ENCODE peak calls at places on chromosome 1, in seven cellular contexts. R is left cardiac atrium, J is NCI-H2081, X is activated gamma-delta T cell treated with Interleukin-2 at 50 U/mL for 16 hours, E is NCI-H524 treated with DMSO at 0.1 percent for 48 hours, G is cerebellum, K is AG09319. H is an unnamed sample.

GRCh38 chr1:62841587-62842169 is 57.7 kb downstream of the ATG4C start:
- DNase-seq in R (no peak), J (peak), X (peak), E (no peak), G (peak), K (peak), H (peak)

GRCh38 chr1:229381234-229381633 is 38.4 kb upstream of the CCSAP start:
- DNase-seq in R (no peak), J (peak), X (no peak), E (peak), G (no peak), K (no peak), H (no peak)

GRCh38 chr1:38117444-38117887 is 70.9 kb upstream of the POU3F1 start:
- DNase-seq in R (no peak), J (no peak), X (no peak), E (no peak), G (no peak), K (no peak), H (peak)

GRCh38 chr1:4796161-4796998 is 142.0 kb downstream of the AJAP1 start:
- DNase-seq in R (no peak), J (no peak), X (no peak), E (no peak), G (no peak), K (no peak), H (no peak)

GRCh38 chr1:118155106-118155505 is 29.9 kb downstream of the SPAG17 start:
- DNase-seq in R (no peak), J (no peak), X (no peak), E (no peak), G (no peak), K (no peak), H (no peak)

GRCh38 chr1:202567747-202568146 is 142.5 kb downstream of the SYT2 start:
- DNase-seq in R (no peak), J (no peak), X (no peak), E (no peak), G (no peak), K (no peak), H (no peak)

GRCh38 chr1:10754571-10755329 is 41.7 kb downstream of the CASZ1 start:
- DNase-seq in R (no peak), J (no peak), X (no peak), E (no peak), G (no peak), K (no peak), H (no peak)

GRCh38 chr1:2612591-2613365 is 20.0 kb downstream of the MMEL1 start:
- DNase-seq in R (no peak), J (no peak), X (no peak), E (no peak), G (no peak), K (no peak), H (no peak)

GRCh38 chr1:94621392-94621791 is 79.8 kb upstream of the F3 start:
- DNase-seq in R (no peak), J (no peak), X (no peak), E (no peak), G (no peak), K (no peak), H (no peak)

GRCh38 chr1:68229927-68230812 is 2.2 kb downstream of the WLS start:
- DNase-seq in R (no peak), J (peak), X (no peak), E (no peak), G (no peak), K (no peak), H (no peak)

GRCh38 chr1:192485692-192486436 is 89.7 kb upstream of the RGS1 start:
- DNase-seq in R (peak), J (no peak), X (no peak), E (no peak), G (no peak), K (peak), H (no peak)

GRCh38 chr1:153400244-153400643 is 9.4 kb upstream of the S100A8 start:
- DNase-seq in R (no peak), J (peak), X (no peak), E (no peak), G (no peak), K (no peak), H (no peak)

GRCh38 chr1:208086116-208086515 is 158.1 kb downstream of the PLXNA2 start:
- DNase-seq in R (no peak), J (no peak), X (no peak), E (no peak), G (no peak), K (no peak), H (no peak)

GRCh38 chr1:65459397-65459768 is 38.9 kb downstream of the LEPR start:
- DNase-seq in R (no peak), J (peak), X (no peak), E (peak), G (peak), K (no peak), H (no peak)

GRCh38 chr1:23797478-23798448 is 2.8 kb downstream of the GALE start:
- DNase-seq in R (no peak), J (no peak), X (no peak), E (no peak), G (no peak), K (no peak), H (no peak)

GRCh38 chr1:1060281-1061000 is 13.7 kb downstream of the RNF223 start:
- DNase-seq in R (no peak), J (no peak), X (no peak), E (no peak), G (no peak), K (no peak), H (no peak)

GRCh38 chr1:27111771-27112573 is 43.0 kb downstream of the SLC9A1 start:
- DNase-seq in R (peak), J (peak), X (peak), E (no peak), G (peak), K (peak), H (peak)

GRCh38 chr1:15469836-15470495 is 5.9 kb upstream of the CELA2B start:
- DNase-seq in R (no peak), J (no peak), X (no peak), E (peak), G (peak), K (no peak), H (peak)

GRCh38 chr1:28091043-28091781 is 2.8 kb upstream of the EYA3 start:
- DNase-seq in R (peak), J (peak), X (peak), E (no peak), G (peak), K (no peak), H (no peak)

GRCh38 chr1:86155807-86156561 is 588 bp downstream of the COL24A1 start:
- DNase-seq in R (peak), J (no peak), X (no peak), E (peak), G (no peak), K (no peak), H (no peak)

GRCh38 chr1:20405051-20405754 is 80.8 kb downstream of the CAMK2N1 start:
- DNase-seq in R (no peak), J (no peak), X (no peak), E (no peak), G (no peak), K (no peak), H (no peak)

GRCh38 chr1:160711528-160712311 is at the start of gene CD48:
- DNase-seq in R (no peak), J (no peak), X (peak), E (no peak), G (no peak), K (no peak), H (no peak)

GRCh38 chr1:202628646-202629215 is 81.5 kb downstream of the SYT2 start:
- DNase-seq in R (no peak), J (no peak), X (no peak), E (no peak), G (peak), K (no peak), H (no peak)